ENCODE peak calls at places on chromosomes 7 and 10, in five cellular contexts. One of them, this sample, is unnamed.

GRCh38 chr10:79274279-79275104 is 72.8 kb upstream of the PPIF start:
- DNase-seq in transverse colon: peak; percentile 64
- DNase-seq in SK-N-SH: peak; percentile 87
- DNase-seq in SK-N-MC: no peak
- DNase-seq in breast epithelium: no peak
- DNase-seq in this sample: no peak

GRCh38 chr10:17003151-17003550 is 126.5 kb downstream of the CUBN start:
- DNase-seq in transverse colon: no peak
- DNase-seq in SK-N-SH: peak; percentile 16
- DNase-seq in SK-N-MC: no peak
- DNase-seq in breast epithelium: no peak
- DNase-seq in this sample: no peak

GRCh38 chr7:97381815-97382214 is 264.3 kb downstream of the SDHAF3 start:
- DNase-seq in transverse colon: no peak
- DNase-seq in SK-N-SH: no peak
- DNase-seq in SK-N-MC: no peak
- DNase-seq in breast epithelium: no peak
- DNase-seq in this sample: no peak

GRCh38 chr10:92957223-92958010 is 103.2 kb upstream of the CYP26C1 start:
- DNase-seq in transverse colon: no peak
- DNase-seq in SK-N-SH: no peak
- DNase-seq in SK-N-MC: no peak
- DNase-seq in breast epithelium: no peak
- DNase-seq in this sample: no peak

GRCh38 chr10:86376852-86377796 is 10.5 kb upstream of the GRID1 start:
- DNase-seq in transverse colon: peak; percentile 83
- DNase-seq in SK-N-SH: peak; percentile 94
- DNase-seq in SK-N-MC: no peak
- DNase-seq in breast epithelium: peak; percentile 81
- DNase-seq in this sample: peak; percentile 91

GRCh38 chr7:121475806-121476205 is 79.7 kb upstream of the FAM3C start:
- DNase-seq in transverse colon: peak; percentile 68
- DNase-seq in SK-N-SH: no peak
- DNase-seq in SK-N-MC: no peak
- DNase-seq in breast epithelium: no peak
- DNase-seq in this sample: no peak

GRCh38 chr10:73920084-73920483 is 9.2 kb downstream of the PLAU start:
- DNase-seq in transverse colon: peak; percentile 17
- DNase-seq in SK-N-SH: peak; percentile 64
- DNase-seq in SK-N-MC: no peak
- DNase-seq in breast epithelium: no peak
- DNase-seq in this sample: no peak

GRCh38 chr7:100874577-100875355 is at the start of gene SRRT:
- DNase-seq in transverse colon: peak; percentile 99
- DNase-seq in SK-N-SH: peak; percentile 100
- DNase-seq in SK-N-MC: peak; percentile 87
- DNase-seq in breast epithelium: peak; percentile 99
- DNase-seq in this sample: peak; percentile 98

GRCh38 chr10:49001402-49001801 is 61.8 kb upstream of the LRRC18 start:
- DNase-seq in transverse colon: no peak
- DNase-seq in SK-N-SH: peak; percentile 50
- DNase-seq in SK-N-MC: no peak
- DNase-seq in breast epithelium: no peak
- DNase-seq in this sample: no peak

GRCh38 chr7:139860090-139860773 is 31.2 kb downstream of the TBXAS1 start:
- DNase-seq in transverse colon: peak; percentile 39
- DNase-seq in SK-N-SH: no peak
- DNase-seq in SK-N-MC: no peak
- DNase-seq in breast epithelium: no peak
- DNase-seq in this sample: no peak

GRCh38 chr10:46547881-46548780 is 8.3 kb downstream of the GPRIN2 start:
- DNase-seq in transverse colon: peak; percentile 6
- DNase-seq in SK-N-SH: no peak
- DNase-seq in SK-N-MC: no peak
- DNase-seq in breast epithelium: no peak
- DNase-seq in this sample: peak; percentile 22

GRCh38 chr7:21318190-21318915 is 109.5 kb upstream of the SP4 start:
- DNase-seq in transverse colon: no peak
- DNase-seq in SK-N-SH: no peak
- DNase-seq in SK-N-MC: no peak
- DNase-seq in breast epithelium: no peak
- DNase-seq in this sample: no peak

GRCh38 chr7:24501452-24502134 is 71.7 kb upstream of the PALS2 start:
- DNase-seq in transverse colon: no peak
- DNase-seq in SK-N-SH: no peak
- DNase-seq in SK-N-MC: no peak
- DNase-seq in breast epithelium: no peak
- DNase-seq in this sample: no peak

GRCh38 chr10:6083523-6084475 is 5.0 kb upstream of the RBM17 start:
- DNase-seq in transverse colon: no peak
- DNase-seq in SK-N-SH: no peak
- DNase-seq in SK-N-MC: no peak
- DNase-seq in breast epithelium: no peak
- DNase-seq in this sample: no peak

GRCh38 chr10:8998751-8999150 is 944.3 kb downstream of the GATA3 start:
- DNase-seq in transverse colon: no peak
- DNase-seq in SK-N-SH: no peak
- DNase-seq in SK-N-MC: no peak
- DNase-seq in breast epithelium: no peak
- DNase-seq in this sample: no peak

GRCh38 chr7:2582006-2582735 is 23.4 kb downstream of the IQCE start:
- DNase-seq in transverse colon: no peak
- DNase-seq in SK-N-SH: no peak
- DNase-seq in SK-N-MC: no peak
- DNase-seq in breast epithelium: no peak
- DNase-seq in this sample: no peak

GRCh38 chr7:147525295-147525694 is 1065.3 kb upstream of the C7orf33 start:
- DNase-seq in transverse colon: no peak
- DNase-seq in SK-N-SH: no peak
- DNase-seq in SK-N-MC: no peak
- DNase-seq in breast epithelium: no peak
- DNase-seq in this sample: no peak

GRCh38 chr7:48976850-48977249 is 52.5 kb downstream of the CDC14C start:
- DNase-seq in transverse colon: no peak
- DNase-seq in SK-N-SH: no peak
- DNase-seq in SK-N-MC: no peak
- DNase-seq in breast epithelium: no peak
- DNase-seq in this sample: no peak

GRCh38 chr10:22631646-22632278 is 82.6 kb downstream of the PIP4K2A start:
- DNase-seq in transverse colon: no peak
- DNase-seq in SK-N-SH: no peak
- DNase-seq in SK-N-MC: no peak
- DNase-seq in breast epithelium: no peak
- DNase-seq in this sample: no peak

GRCh38 chr10:8060704-8061121 is 6.2 kb downstream of the GATA3 start:
- DNase-seq in transverse colon: no peak
- DNase-seq in SK-N-SH: no peak
- DNase-seq in SK-N-MC: no peak
- DNase-seq in breast epithelium: no peak
- DNase-seq in this sample: no peak

GRCh38 chr7:64633401-64633800 is 32.5 kb upstream of the ZNF107 start:
- DNase-seq in transverse colon: no peak
- DNase-seq in SK-N-SH: no peak
- DNase-seq in SK-N-MC: no peak
- DNase-seq in breast epithelium: no peak
- DNase-seq in this sample: no peak

GRCh38 chr10:9253121-9253520 is 1198.6 kb downstream of the GATA3 start:
- DNase-seq in transverse colon: no peak
- DNase-seq in SK-N-SH: peak; percentile 23
- DNase-seq in SK-N-MC: no peak
- DNase-seq in breast epithelium: no peak
- DNase-seq in this sample: no peak

GRCh38 chr7:85025312-85025756 is 161.5 kb downstream of the SEMA3D start:
- DNase-seq in transverse colon: peak; percentile 33
- DNase-seq in SK-N-SH: no peak
- DNase-seq in SK-N-MC: no peak
- DNase-seq in breast epithelium: no peak
- DNase-seq in this sample: no peak

GRCh38 chr7:154304740-154305679 is 252.8 kb downstream of the DPP6 start:
- DNase-seq in transverse colon: no peak
- DNase-seq in SK-N-SH: peak; percentile 98
- DNase-seq in SK-N-MC: no peak
- DNase-seq in breast epithelium: no peak
- DNase-seq in this sample: no peak

GRCh38 chr7:46515844-46516590 is 594.9 kb upstream of the IGFBP3 start:
- DNase-seq in transverse colon: no peak
- DNase-seq in SK-N-SH: no peak
- DNase-seq in SK-N-MC: no peak
- DNase-seq in breast epithelium: no peak
- DNase-seq in this sample: no peak

GRCh38 chr10:72171175-72171630 is 44.6 kb upstream of the ANAPC16 start:
- DNase-seq in transverse colon: peak; percentile 66
- DNase-seq in SK-N-SH: no peak
- DNase-seq in SK-N-MC: no peak
- DNase-seq in breast epithelium: peak; percentile 59
- DNase-seq in this sample: no peak

GRCh38 chr10:70053896-70054641 is 1.4 kb downstream of the MACROH2A2 start:
- DNase-seq in transverse colon: peak; percentile 23
- DNase-seq in SK-N-SH: peak; percentile 81
- DNase-seq in SK-N-MC: no peak
- DNase-seq in breast epithelium: no peak
- DNase-seq in this sample: no peak

GRCh38 chr7:14891289-14891688 is 11.3 kb downstream of the DGKB start:
- DNase-seq in transverse colon: no peak
- DNase-seq in SK-N-SH: no peak
- DNase-seq in SK-N-MC: no peak
- DNase-seq in breast epithelium: no peak
- DNase-seq in this sample: no peak

GRCh38 chr10:69636626-69637550 is 6.8 kb downstream of the FAM241B start:
- DNase-seq in transverse colon: peak; percentile 16
- DNase-seq in SK-N-SH: no peak
- DNase-seq in SK-N-MC: no peak
- DNase-seq in breast epithelium: peak; percentile 49
- DNase-seq in this sample: no peak

GRCh38 chr10:132961864-132962622 is 19.7 kb upstream of the CFAP46 start:
- DNase-seq in transverse colon: peak; percentile 70
- DNase-seq in SK-N-SH: peak; percentile 71
- DNase-seq in SK-N-MC: no peak
- DNase-seq in breast epithelium: peak; percentile 49
- DNase-seq in this sample: peak; percentile 66

GRCh38 chr7:24834150-24834798 is 77.0 kb upstream of the GSDME start:
- DNase-seq in transverse colon: peak; percentile 34
- DNase-seq in SK-N-SH: no peak
- DNase-seq in SK-N-MC: no peak
- DNase-seq in breast epithelium: no peak
- DNase-seq in this sample: no peak

GRCh38 chr7:27193335-27194001 is 6.4 kb downstream of the HOXA13 start:
- DNase-seq in transverse colon: no peak
- DNase-seq in SK-N-SH: no peak
- DNase-seq in SK-N-MC: no peak
- DNase-seq in breast epithelium: no peak
- DNase-seq in this sample: no peak

GRCh38 chr7:8277394-8277982 is 15.5 kb upstream of the ICA1 start:
- DNase-seq in transverse colon: no peak
- DNase-seq in SK-N-SH: no peak
- DNase-seq in SK-N-MC: no peak
- DNase-seq in breast epithelium: no peak
- DNase-seq in this sample: no peak

GRCh38 chr7:32506266-32507054 is 11.2 kb downstream of the AVL9 start:
- DNase-seq in transverse colon: no peak
- DNase-seq in SK-N-SH: no peak
- DNase-seq in SK-N-MC: no peak
- DNase-seq in breast epithelium: no peak
- DNase-seq in this sample: no peak

GRCh38 chr7:123191132-123191531 is 8.6 kb downstream of the SLC13A1 start:
- DNase-seq in transverse colon: no peak
- DNase-seq in SK-N-SH: no peak
- DNase-seq in SK-N-MC: no peak
- DNase-seq in breast epithelium: no peak
- DNase-seq in this sample: no peak
- TF ChIP-seq POLR2AphosphoS5 in transverse colon: no peak
- TF ChIP-seq POLR2AphosphoS5 in SK-N-SH: no peak
- TF ChIP-seq POLR2AphosphoS5 in SK-N-MC: no peak
- TF ChIP-seq POLR2AphosphoS5 in breast epithelium: no peak
- TF ChIP-seq POLR2AphosphoS5 in this sample: no peak

DNA sequence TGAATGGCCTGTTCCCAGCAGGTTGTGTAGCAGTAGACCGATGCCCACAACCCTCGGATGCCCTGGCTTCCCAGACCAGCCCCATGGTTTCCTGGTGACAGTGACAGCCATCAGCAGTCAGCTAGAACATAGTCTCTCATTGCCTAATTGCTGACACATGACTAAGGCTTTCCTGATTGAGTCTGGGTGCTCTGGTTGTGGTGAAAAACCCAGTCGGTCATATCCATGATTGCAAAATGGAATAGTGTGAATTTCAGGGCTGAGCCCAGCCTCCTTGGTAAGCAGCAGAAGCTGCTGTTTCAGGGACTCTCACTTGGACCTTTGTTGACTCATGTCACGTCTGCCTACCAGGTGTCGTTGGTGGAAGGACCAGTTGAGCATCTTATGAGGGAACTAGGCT is 36.6 kb downstream of the POR start:
- DNase-seq in transverse colon: no peak
- DNase-seq in SK-N-SH: peak; percentile 54
- DNase-seq in SK-N-MC: no peak
- DNase-seq in breast epithelium: no peak
- DNase-seq in this sample: no peak
- TF ChIP-seq POLR2AphosphoS5 in transverse colon: no peak
- TF ChIP-seq POLR2AphosphoS5 in SK-N-SH: no peak
- TF ChIP-seq POLR2AphosphoS5 in SK-N-MC: no peak
- TF ChIP-seq POLR2AphosphoS5 in breast epithelium: no peak
- TF ChIP-seq POLR2AphosphoS5 in this sample: no peak

GRCh38 chr7:16661924-16662323 is 15.9 kb downstream of the BZW2 start:
- DNase-seq in transverse colon: no peak
- DNase-seq in SK-N-SH: no peak
- DNase-seq in SK-N-MC: no peak
- DNase-seq in breast epithelium: no peak
- DNase-seq in this sample: no peak
- TF ChIP-seq POLR2AphosphoS5 in transverse colon: no peak
- TF ChIP-seq POLR2AphosphoS5 in SK-N-SH: no peak
- TF ChIP-seq POLR2AphosphoS5 in SK-N-MC: no peak
- TF ChIP-seq POLR2AphosphoS5 in breast epithelium: no peak
- TF ChIP-seq POLR2AphosphoS5 in this sample: no peak

GRCh38 chr10:77926566-77927342 is at the start of gene DLG5:
- DNase-seq in transverse colon: peak; percentile 75
- DNase-seq in SK-N-SH: peak; percentile 92
- DNase-seq in SK-N-MC: no peak
- DNase-seq in breast epithelium: peak; percentile 74
- DNase-seq in this sample: peak; percentile 61
- TF ChIP-seq POLR2AphosphoS5 in transverse colon: peak; percentile 71
- TF ChIP-seq POLR2AphosphoS5 in SK-N-SH: peak; percentile 57
- TF ChIP-seq POLR2AphosphoS5 in SK-N-MC: no peak
- TF ChIP-seq POLR2AphosphoS5 in breast epithelium: no peak
- TF ChIP-seq POLR2AphosphoS5 in this sample: no peak